ENCODE peak calls at places on chromosomes 5 and 9, in ten cellular contexts. One of them, this sample, is unnamed. For H3K4me1 and H3K36me3, the result is how much of the 10 kb centered on the place peaks cover.

GRCh38 chr9:137685035-137685885 is 66.5 kb downstream of the EHMT1 start:
- DNase-seq in ascending aorta: no peak
- DNase-seq in ovary: no peak
- DNase-seq in tibial artery: no peak
- DNase-seq in psoas muscle: no peak
- DNase-seq in OCI-LY7: no peak
- DNase-seq in cardiac muscle cell: no peak
- DNase-seq in CD4-positive, CD25-positive, alpha-beta regulatory T cell: no peak
- DNase-seq in heart left ventricle: no peak
- DNase-seq in lower lobe of right lung: no peak
- DNase-seq in this sample: no peak

GRCh38 chr5:56669534-56670483 is 145.5 kb upstream of the MAP3K1 start:
- DNase-seq in ascending aorta: peak
- DNase-seq in ovary: no peak
- DNase-seq in tibial artery: peak
- DNase-seq in psoas muscle: peak
- DNase-seq in OCI-LY7: peak
- DNase-seq in cardiac muscle cell: peak
- DNase-seq in CD4-positive, CD25-positive, alpha-beta regulatory T cell: no peak
- DNase-seq in heart left ventricle: peak
- DNase-seq in lower lobe of right lung: peak
- DNase-seq in this sample: peak

GRCh38 chr5:40071870-40072269 is 607.8 kb upstream of the PTGER4 start:
- DNase-seq in ascending aorta: no peak
- DNase-seq in ovary: no peak
- DNase-seq in tibial artery: no peak
- DNase-seq in psoas muscle: no peak
- DNase-seq in OCI-LY7: no peak
- DNase-seq in cardiac muscle cell: no peak
- DNase-seq in CD4-positive, CD25-positive, alpha-beta regulatory T cell: no peak
- DNase-seq in heart left ventricle: no peak
- DNase-seq in lower lobe of right lung: no peak
- DNase-seq in this sample: no peak

GRCh38 chr5:67353500-67353931 is 156.9 kb upstream of the CD180 start:
- DNase-seq in ascending aorta: no peak
- DNase-seq in ovary: no peak
- DNase-seq in tibial artery: no peak
- DNase-seq in psoas muscle: no peak
- DNase-seq in OCI-LY7: no peak
- DNase-seq in cardiac muscle cell: no peak
- DNase-seq in CD4-positive, CD25-positive, alpha-beta regulatory T cell: no peak
- DNase-seq in heart left ventricle: no peak
- DNase-seq in lower lobe of right lung: no peak
- DNase-seq in this sample: peak

GRCh38 chr5:147417133-147417813 is 92.6 kb downstream of the DPYSL3 start:
- DNase-seq in ascending aorta: peak
- DNase-seq in ovary: no peak
- DNase-seq in tibial artery: peak
- DNase-seq in psoas muscle: peak
- DNase-seq in OCI-LY7: no peak
- DNase-seq in cardiac muscle cell: no peak
- DNase-seq in CD4-positive, CD25-positive, alpha-beta regulatory T cell: no peak
- DNase-seq in heart left ventricle: peak
- DNase-seq in lower lobe of right lung: no peak
- DNase-seq in this sample: peak

GRCh38 chr9:110626109-110626829 is 42.3 kb upstream of the MUSK start:
- DNase-seq in ascending aorta: peak
- DNase-seq in ovary: no peak
- DNase-seq in tibial artery: no peak
- DNase-seq in psoas muscle: no peak
- DNase-seq in OCI-LY7: no peak
- DNase-seq in cardiac muscle cell: no peak
- DNase-seq in CD4-positive, CD25-positive, alpha-beta regulatory T cell: no peak
- DNase-seq in heart left ventricle: peak
- DNase-seq in lower lobe of right lung: no peak
- DNase-seq in this sample: no peak

GRCh38 chr5:123945548-123945947 is 433.6 kb downstream of the CSNK1G3 start:
- DNase-seq in ascending aorta: no peak
- DNase-seq in ovary: no peak
- DNase-seq in tibial artery: no peak
- DNase-seq in psoas muscle: no peak
- DNase-seq in OCI-LY7: no peak
- DNase-seq in cardiac muscle cell: no peak
- DNase-seq in CD4-positive, CD25-positive, alpha-beta regulatory T cell: no peak
- DNase-seq in heart left ventricle: no peak
- DNase-seq in lower lobe of right lung: no peak
- DNase-seq in this sample: no peak

GRCh38 chr5:149024477-149024876 is 38.4 kb downstream of the SH3TC2 start:
- DNase-seq in ascending aorta: no peak
- DNase-seq in ovary: no peak
- DNase-seq in tibial artery: no peak
- DNase-seq in psoas muscle: no peak
- DNase-seq in OCI-LY7: no peak
- DNase-seq in cardiac muscle cell: no peak
- DNase-seq in CD4-positive, CD25-positive, alpha-beta regulatory T cell: no peak
- DNase-seq in heart left ventricle: no peak
- DNase-seq in lower lobe of right lung: no peak
- DNase-seq in this sample: no peak

GRCh38 chr9:127877566-127877998 is at the start of gene AK1:
- DNase-seq in ascending aorta: peak
- DNase-seq in ovary: peak
- DNase-seq in tibial artery: peak
- DNase-seq in psoas muscle: peak
- DNase-seq in OCI-LY7: no peak
- DNase-seq in cardiac muscle cell: peak
- DNase-seq in CD4-positive, CD25-positive, alpha-beta regulatory T cell: no peak
- DNase-seq in heart left ventricle: peak
- DNase-seq in lower lobe of right lung: peak
- DNase-seq in this sample: peak

GRCh38 chr5:19247302-19247701 is 740.7 kb downstream of the CDH18 start:
- DNase-seq in ascending aorta: no peak
- DNase-seq in ovary: no peak
- DNase-seq in tibial artery: no peak
- DNase-seq in psoas muscle: no peak
- DNase-seq in OCI-LY7: no peak
- DNase-seq in cardiac muscle cell: no peak
- DNase-seq in CD4-positive, CD25-positive, alpha-beta regulatory T cell: no peak
- DNase-seq in heart left ventricle: no peak
- DNase-seq in lower lobe of right lung: no peak
- DNase-seq in this sample: no peak

GRCh38 chr5:5886812-5887486 is 464.5 kb downstream of the ICE1 start:
- DNase-seq in ascending aorta: no peak
- DNase-seq in ovary: no peak
- DNase-seq in tibial artery: no peak
- DNase-seq in psoas muscle: peak
- DNase-seq in OCI-LY7: peak
- DNase-seq in cardiac muscle cell: peak
- DNase-seq in CD4-positive, CD25-positive, alpha-beta regulatory T cell: no peak
- DNase-seq in heart left ventricle: no peak
- DNase-seq in lower lobe of right lung: peak
- DNase-seq in this sample: peak

GRCh38 chr9:121484659-121485446 is 14.8 kb downstream of the GGTA1 start:
- DNase-seq in ascending aorta: no peak
- DNase-seq in ovary: no peak
- DNase-seq in tibial artery: no peak
- DNase-seq in psoas muscle: no peak
- DNase-seq in OCI-LY7: no peak
- DNase-seq in cardiac muscle cell: no peak
- DNase-seq in CD4-positive, CD25-positive, alpha-beta regulatory T cell: no peak
- DNase-seq in heart left ventricle: no peak
- DNase-seq in lower lobe of right lung: no peak
- DNase-seq in this sample: no peak

GRCh38 chr9:89497978-89498844 is at the start of gene SEMA4D:
- DNase-seq in ascending aorta: peak
- DNase-seq in ovary: peak
- DNase-seq in tibial artery: peak
- DNase-seq in psoas muscle: peak
- DNase-seq in OCI-LY7: peak
- DNase-seq in cardiac muscle cell: peak
- DNase-seq in CD4-positive, CD25-positive, alpha-beta regulatory T cell: peak
- DNase-seq in heart left ventricle: peak
- DNase-seq in lower lobe of right lung: peak
- DNase-seq in this sample: peak

GRCh38 chr5:78961743-78962142 is 23.4 kb downstream of the ARSB start:
- DNase-seq in ascending aorta: no peak
- DNase-seq in ovary: no peak
- DNase-seq in tibial artery: no peak
- DNase-seq in psoas muscle: no peak
- DNase-seq in OCI-LY7: no peak
- DNase-seq in cardiac muscle cell: no peak
- DNase-seq in CD4-positive, CD25-positive, alpha-beta regulatory T cell: no peak
- DNase-seq in heart left ventricle: no peak
- DNase-seq in lower lobe of right lung: no peak
- DNase-seq in this sample: no peak

GRCh38 chr5:148702019-148702596 is 47.8 kb upstream of the HTR4 start:
- DNase-seq in ascending aorta: no peak
- DNase-seq in ovary: no peak
- DNase-seq in tibial artery: no peak
- DNase-seq in psoas muscle: no peak
- DNase-seq in OCI-LY7: no peak
- DNase-seq in cardiac muscle cell: no peak
- DNase-seq in CD4-positive, CD25-positive, alpha-beta regulatory T cell: no peak
- DNase-seq in heart left ventricle: no peak
- DNase-seq in lower lobe of right lung: no peak
- DNase-seq in this sample: no peak

GRCh38 chr5:38455797-38456330 is 100.6 kb downstream of the LIFR start:
- DNase-seq in ascending aorta: no peak
- DNase-seq in ovary: no peak
- DNase-seq in tibial artery: no peak
- DNase-seq in psoas muscle: no peak
- DNase-seq in OCI-LY7: no peak
- DNase-seq in cardiac muscle cell: no peak
- DNase-seq in CD4-positive, CD25-positive, alpha-beta regulatory T cell: no peak
- DNase-seq in heart left ventricle: no peak
- DNase-seq in lower lobe of right lung: no peak
- DNase-seq in this sample: no peak

GRCh38 chr9:130461218-130461630 is 16.5 kb downstream of the ASS1 start:
- DNase-seq in ascending aorta: no peak
- DNase-seq in ovary: peak
- DNase-seq in tibial artery: no peak
- DNase-seq in psoas muscle: peak
- DNase-seq in OCI-LY7: peak
- DNase-seq in cardiac muscle cell: peak
- DNase-seq in CD4-positive, CD25-positive, alpha-beta regulatory T cell: peak
- DNase-seq in heart left ventricle: peak
- DNase-seq in lower lobe of right lung: peak
- DNase-seq in this sample: peak

GRCh38 chr9:1771094-1771493 is 244.1 kb upstream of the SMARCA2 start:
- DNase-seq in ascending aorta: no peak
- DNase-seq in ovary: no peak
- DNase-seq in tibial artery: no peak
- DNase-seq in psoas muscle: no peak
- DNase-seq in OCI-LY7: no peak
- DNase-seq in cardiac muscle cell: no peak
- DNase-seq in CD4-positive, CD25-positive, alpha-beta regulatory T cell: no peak
- DNase-seq in heart left ventricle: no peak
- DNase-seq in lower lobe of right lung: no peak
- DNase-seq in this sample: no peak

DNA sequence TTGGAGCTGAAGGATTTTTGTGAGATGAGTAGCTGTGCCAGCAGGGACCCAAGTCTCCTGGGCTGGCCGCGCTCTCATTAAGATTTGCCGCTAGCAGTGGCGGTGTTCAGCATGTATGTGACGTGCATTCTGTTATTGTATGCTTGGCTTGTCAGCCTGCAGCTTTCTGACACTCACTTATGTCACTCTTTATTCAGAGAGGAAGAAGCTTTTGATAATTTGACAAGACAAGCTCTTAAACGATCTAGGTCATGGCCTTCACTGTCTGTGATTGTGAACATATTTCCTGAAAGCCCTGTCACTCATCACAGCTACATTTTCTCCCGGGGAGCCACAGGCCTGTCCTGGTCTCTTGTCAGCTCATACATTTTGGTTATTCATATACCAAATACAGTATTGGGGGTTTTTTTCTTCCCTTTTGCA is 98.2 kb upstream of the GRHPR start:
- DNase-seq in ascending aorta: no peak
- DNase-seq in ovary: no peak
- DNase-seq in tibial artery: no peak
- DNase-seq in psoas muscle: no peak
- DNase-seq in OCI-LY7: peak
- DNase-seq in cardiac muscle cell: peak
- DNase-seq in CD4-positive, CD25-positive, alpha-beta regulatory T cell: no peak
- DNase-seq in heart left ventricle: no peak
- DNase-seq in lower lobe of right lung: no peak
- DNase-seq in this sample: no peak
- H3K4me1 ChIP-seq in ascending aorta: under half
- H3K4me1 ChIP-seq in ovary: under half
- H3K4me1 ChIP-seq in tibial artery: under half
- H3K4me1 ChIP-seq in psoas muscle: under half
- H3K4me1 ChIP-seq in OCI-LY7: half or more
- H3K4me1 ChIP-seq in cardiac muscle cell: under half
- H3K4me1 ChIP-seq in CD4-positive, CD25-positive, alpha-beta regulatory T cell: under half
- H3K4me1 ChIP-seq in heart left ventricle: under half
- H3K4me1 ChIP-seq in lower lobe of right lung: under half
- H3K4me1 ChIP-seq in this sample: under half

GRCh38 chr5:177474094-177474493 is 660 bp upstream of the DBN1 start:
- DNase-seq in ascending aorta: no peak
- DNase-seq in ovary: no peak
- DNase-seq in tibial artery: no peak
- DNase-seq in psoas muscle: no peak
- DNase-seq in OCI-LY7: no peak
- DNase-seq in cardiac muscle cell: no peak
- DNase-seq in CD4-positive, CD25-positive, alpha-beta regulatory T cell: no peak
- DNase-seq in heart left ventricle: no peak
- DNase-seq in lower lobe of right lung: no peak
- DNase-seq in this sample: no peak
- H3K4me3 ChIP-seq in ascending aorta: peak
- H3K4me3 ChIP-seq in ovary: no peak
- H3K4me3 ChIP-seq in tibial artery: no peak
- H3K4me3 ChIP-seq in psoas muscle: no peak
- H3K4me3 ChIP-seq in OCI-LY7: no peak
- H3K4me3 ChIP-seq in cardiac muscle cell: no peak
- H3K4me3 ChIP-seq in CD4-positive, CD25-positive, alpha-beta regulatory T cell: no peak
- H3K4me3 ChIP-seq in heart left ventricle: peak
- H3K4me3 ChIP-seq in lower lobe of right lung: no peak
- H3K4me3 ChIP-seq in this sample: no peak

GRCh38 chr9:36208521-36209253 is 18.0 kb downstream of the CLTA start:
- DNase-seq in ascending aorta: no peak
- DNase-seq in ovary: no peak
- DNase-seq in tibial artery: no peak
- DNase-seq in psoas muscle: no peak
- DNase-seq in OCI-LY7: no peak
- DNase-seq in cardiac muscle cell: no peak
- DNase-seq in CD4-positive, CD25-positive, alpha-beta regulatory T cell: no peak
- DNase-seq in heart left ventricle: no peak
- DNase-seq in lower lobe of right lung: no peak
- DNase-seq in this sample: no peak
- H3K36me3 ChIP-seq in ascending aorta: half or more
- H3K36me3 ChIP-seq in ovary: under half
- H3K36me3 ChIP-seq in tibial artery: half or more
- H3K36me3 ChIP-seq in psoas muscle: under half
- H3K36me3 ChIP-seq in OCI-LY7: half or more
- H3K36me3 ChIP-seq in cardiac muscle cell: under half
- H3K36me3 ChIP-seq in CD4-positive, CD25-positive, alpha-beta regulatory T cell: half or more
- H3K36me3 ChIP-seq in heart left ventricle: under half
- H3K36me3 ChIP-seq in lower lobe of right lung: half or more
- H3K36me3 ChIP-seq in this sample: under half

DNA sequence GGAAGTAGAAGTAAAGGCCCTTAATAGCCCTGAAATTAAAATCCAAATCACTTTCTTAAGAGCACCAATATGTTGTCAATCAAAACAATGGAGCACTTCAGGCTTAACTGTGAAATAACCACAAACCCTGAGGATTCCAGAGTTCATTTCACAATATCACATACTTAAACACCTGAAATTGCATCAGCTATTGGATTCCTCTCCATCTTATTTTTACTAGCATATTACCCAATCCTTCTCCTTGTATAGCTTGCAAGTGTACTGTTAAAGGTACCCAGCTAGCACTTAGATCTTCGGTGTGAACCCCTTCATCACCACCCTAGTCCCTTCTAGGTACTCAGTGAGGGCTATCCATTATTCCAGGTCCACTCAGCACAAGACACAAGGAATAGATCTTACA is 287.3 kb downstream of the EFNA5 start:
- DNase-seq in ascending aorta: no peak
- DNase-seq in ovary: no peak
- DNase-seq in tibial artery: no peak
- DNase-seq in psoas muscle: no peak
- DNase-seq in OCI-LY7: no peak
- DNase-seq in cardiac muscle cell: no peak
- DNase-seq in CD4-positive, CD25-positive, alpha-beta regulatory T cell: no peak
- DNase-seq in heart left ventricle: no peak
- DNase-seq in lower lobe of right lung: no peak
- DNase-seq in this sample: no peak
- H3K4me1 ChIP-seq in ascending aorta: under half
- H3K4me1 ChIP-seq in ovary: under half
- H3K4me1 ChIP-seq in tibial artery: under half
- H3K4me1 ChIP-seq in psoas muscle: under half
- H3K4me1 ChIP-seq in OCI-LY7: half or more
- H3K4me1 ChIP-seq in cardiac muscle cell: under half
- H3K4me1 ChIP-seq in CD4-positive, CD25-positive, alpha-beta regulatory T cell: under half
- H3K4me1 ChIP-seq in heart left ventricle: under half
- H3K4me1 ChIP-seq in lower lobe of right lung: under half
- H3K4me1 ChIP-seq in this sample: under half

This sample was measured in body of pancreas.